ENCODE peak calls at places on chromosomes 4 and X, in ten cellular contexts. One of them, this sample, is unnamed.

GRCh38 chrX:13285693-13286092 is 34.2 kb downstream of the ATXN3L start:
- DNase-seq in dorsolateral prefrontal cortex: no peak
- DNase-seq in pancreas: no peak
- DNase-seq in HCT116: no peak
- DNase-seq in endodermal cell: peak; percentile 57
- DNase-seq in GM20000: no peak
- DNase-seq in sigmoid colon: no peak
- DNase-seq in progenitor cell of endocrine pancreas: no peak
- DNase-seq in left ventricle myocardium inferior: no peak
- DNase-seq in Calu3: no peak
- DNase-seq in this sample: no peak

GRCh38 chrX:20527458-20528099 is 260.9 kb upstream of the RPS6KA3 start:
- DNase-seq in HCT116: no peak
- DNase-seq in left ventricle myocardium inferior: peak; percentile 24
- DNase-seq in dorsolateral prefrontal cortex: no peak
- DNase-seq in GM20000: peak; percentile 11
- DNase-seq in pancreas: no peak
- DNase-seq in endodermal cell: no peak
- DNase-seq in Calu3: no peak
- DNase-seq in sigmoid colon: no peak
- DNase-seq in progenitor cell of endocrine pancreas: no peak
- DNase-seq in this sample: no peak

GRCh38 chrX:110448459-110448858 is 89.8 kb downstream of the RTL9 start:
- DNase-seq in endodermal cell: peak; percentile 55
- DNase-seq in sigmoid colon: no peak
- DNase-seq in GM20000: no peak
- DNase-seq in progenitor cell of endocrine pancreas: no peak
- DNase-seq in left ventricle myocardium inferior: no peak
- DNase-seq in HCT116: no peak
- DNase-seq in dorsolateral prefrontal cortex: no peak
- DNase-seq in Calu3: no peak
- DNase-seq in pancreas: no peak
- DNase-seq in this sample: no peak

GRCh38 chrX:39809326-39809725 is 288.4 kb downstream of the BCOR start:
- DNase-seq in progenitor cell of endocrine pancreas: no peak
- DNase-seq in endodermal cell: peak; percentile 34
- DNase-seq in sigmoid colon: no peak
- DNase-seq in Calu3: no peak
- DNase-seq in pancreas: no peak
- DNase-seq in GM20000: no peak
- DNase-seq in dorsolateral prefrontal cortex: no peak
- DNase-seq in HCT116: no peak
- DNase-seq in left ventricle myocardium inferior: no peak
- DNase-seq in this sample: peak; percentile 18

GRCh38 chr4:139768913-139769312 is 103.3 kb downstream of the MGST2 start:
- DNase-seq in dorsolateral prefrontal cortex: no peak
- DNase-seq in left ventricle myocardium inferior: no peak
- DNase-seq in GM20000: no peak
- DNase-seq in progenitor cell of endocrine pancreas: no peak
- DNase-seq in pancreas: no peak
- DNase-seq in HCT116: no peak
- DNase-seq in Calu3: no peak
- DNase-seq in endodermal cell: peak; percentile 72
- DNase-seq in sigmoid colon: no peak
- DNase-seq in this sample: no peak

GRCh38 chr4:166902941-166903340 is 331.4 kb downstream of the SPOCK3 start:
- DNase-seq in sigmoid colon: no peak
- DNase-seq in progenitor cell of endocrine pancreas: no peak
- DNase-seq in GM20000: no peak
- DNase-seq in pancreas: no peak
- DNase-seq in Calu3: no peak
- DNase-seq in HCT116: no peak
- DNase-seq in left ventricle myocardium inferior: no peak
- DNase-seq in endodermal cell: no peak
- DNase-seq in dorsolateral prefrontal cortex: no peak
- DNase-seq in this sample: no peak

GRCh38 chrX:27796640-27797257 is 11.0 kb upstream of the MAGEB10 start:
- DNase-seq in dorsolateral prefrontal cortex: no peak
- DNase-seq in HCT116: no peak
- DNase-seq in Calu3: no peak
- DNase-seq in pancreas: no peak
- DNase-seq in GM20000: no peak
- DNase-seq in left ventricle myocardium inferior: no peak
- DNase-seq in endodermal cell: no peak
- DNase-seq in progenitor cell of endocrine pancreas: no peak
- DNase-seq in sigmoid colon: no peak
- DNase-seq in this sample: no peak

GRCh38 chr4:98480535-98480934 is 177.9 kb downstream of the TSPAN5 start:
- DNase-seq in sigmoid colon: no peak
- DNase-seq in pancreas: no peak
- DNase-seq in dorsolateral prefrontal cortex: no peak
- DNase-seq in left ventricle myocardium inferior: no peak
- DNase-seq in Calu3: no peak
- DNase-seq in endodermal cell: no peak
- DNase-seq in GM20000: no peak
- DNase-seq in HCT116: no peak
- DNase-seq in progenitor cell of endocrine pancreas: no peak
- DNase-seq in this sample: no peak

GRCh38 chrX:32126997-32127396 is 1055.2 kb upstream of the FTHL17 start:
- DNase-seq in HCT116: no peak
- DNase-seq in dorsolateral prefrontal cortex: no peak
- DNase-seq in pancreas: no peak
- DNase-seq in sigmoid colon: no peak
- DNase-seq in endodermal cell: no peak
- DNase-seq in left ventricle myocardium inferior: no peak
- DNase-seq in Calu3: no peak
- DNase-seq in progenitor cell of endocrine pancreas: no peak
- DNase-seq in GM20000: no peak
- DNase-seq in this sample: no peak

GRCh38 chrX:110491846-110492620 is 133.4 kb downstream of the RTL9 start:
- DNase-seq in pancreas: no peak
- DNase-seq in endodermal cell: peak; percentile 45
- DNase-seq in HCT116: no peak
- DNase-seq in dorsolateral prefrontal cortex: no peak
- DNase-seq in progenitor cell of endocrine pancreas: no peak
- DNase-seq in GM20000: no peak
- DNase-seq in sigmoid colon: no peak
- DNase-seq in Calu3: no peak
- DNase-seq in left ventricle myocardium inferior: no peak
- DNase-seq in this sample: no peak

GRCh38 chrX:71378752-71379151 is 12.6 kb downstream of the TAF1 start:
- DNase-seq in left ventricle myocardium inferior: no peak
- DNase-seq in sigmoid colon: no peak
- DNase-seq in endodermal cell: no peak
- DNase-seq in progenitor cell of endocrine pancreas: no peak
- DNase-seq in pancreas: no peak
- DNase-seq in dorsolateral prefrontal cortex: no peak
- DNase-seq in HCT116: no peak
- DNase-seq in Calu3: no peak
- DNase-seq in GM20000: no peak
- DNase-seq in this sample: no peak

GRCh38 chr4:2339458-2340271 is 77.8 kb upstream of the MXD4 start:
- DNase-seq in Calu3: no peak
- DNase-seq in GM20000: peak; percentile 5
- DNase-seq in progenitor cell of endocrine pancreas: peak; percentile 8
- DNase-seq in left ventricle myocardium inferior: no peak
- DNase-seq in sigmoid colon: peak; percentile 51
- DNase-seq in HCT116: no peak
- DNase-seq in dorsolateral prefrontal cortex: peak; percentile 37
- DNase-seq in endodermal cell: peak; percentile 44
- DNase-seq in pancreas: no peak
- DNase-seq in this sample: peak; percentile 83

GRCh38 chrX:130094712-130095111 is 15.6 kb downstream of the ELF4 start:
- DNase-seq in HCT116: no peak
- DNase-seq in progenitor cell of endocrine pancreas: no peak
- DNase-seq in pancreas: no peak
- DNase-seq in dorsolateral prefrontal cortex: no peak
- DNase-seq in GM20000: no peak
- DNase-seq in left ventricle myocardium inferior: no peak
- DNase-seq in endodermal cell: no peak
- DNase-seq in Calu3: no peak
- DNase-seq in sigmoid colon: no peak
- DNase-seq in this sample: no peak

GRCh38 chr4:8912506-8912905 is 40.9 kb upstream of the HMX1 start:
- DNase-seq in dorsolateral prefrontal cortex: peak; percentile 11
- DNase-seq in progenitor cell of endocrine pancreas: peak; percentile 4
- DNase-seq in endodermal cell: no peak
- DNase-seq in pancreas: peak; percentile 1
- DNase-seq in sigmoid colon: no peak
- DNase-seq in GM20000: peak; percentile 15
- DNase-seq in HCT116: no peak
- DNase-seq in Calu3: no peak
- DNase-seq in left ventricle myocardium inferior: no peak
- DNase-seq in this sample: peak; percentile 47

GRCh38 chr4:53653484-53654053 is 62.3 kb upstream of the LNX1 start:
- DNase-seq in sigmoid colon: no peak
- DNase-seq in left ventricle myocardium inferior: no peak
- DNase-seq in pancreas: peak; percentile 69
- DNase-seq in Calu3: peak; percentile 10
- DNase-seq in dorsolateral prefrontal cortex: no peak
- DNase-seq in progenitor cell of endocrine pancreas: peak; percentile 18
- DNase-seq in endodermal cell: no peak
- DNase-seq in GM20000: no peak
- DNase-seq in HCT116: no peak
- DNase-seq in this sample: no peak

GRCh38 chr4:40434126-40434692 is 99.1 kb downstream of the CHRNA9 start:
- DNase-seq in dorsolateral prefrontal cortex: no peak
- DNase-seq in sigmoid colon: no peak
- DNase-seq in pancreas: no peak
- DNase-seq in progenitor cell of endocrine pancreas: no peak
- DNase-seq in GM20000: peak; percentile 35
- DNase-seq in endodermal cell: no peak
- DNase-seq in HCT116: no peak
- DNase-seq in Calu3: no peak
- DNase-seq in left ventricle myocardium inferior: no peak
- DNase-seq in this sample: no peak

GRCh38 chrX:13764765-13765164 is 30.2 kb downstream of the OFD1 start:
- DNase-seq in pancreas: peak; percentile 22
- DNase-seq in endodermal cell: peak; percentile 82
- DNase-seq in GM20000: no peak
- DNase-seq in dorsolateral prefrontal cortex: peak; percentile 53
- DNase-seq in sigmoid colon: no peak
- DNase-seq in left ventricle myocardium inferior: no peak
- DNase-seq in Calu3: no peak
- DNase-seq in progenitor cell of endocrine pancreas: no peak
- DNase-seq in HCT116: no peak
- DNase-seq in this sample: no peak

GRCh38 chr4:42656986-42657792 is at the start of gene ATP8A1:
- DNase-seq in endodermal cell: peak; percentile 97
- DNase-seq in Calu3: peak; percentile 83
- DNase-seq in GM20000: peak; percentile 97
- DNase-seq in sigmoid colon: peak; percentile 94
- DNase-seq in dorsolateral prefrontal cortex: peak; percentile 95
- DNase-seq in HCT116: peak; percentile 51
- DNase-seq in progenitor cell of endocrine pancreas: peak; percentile 88
- DNase-seq in pancreas: peak; percentile 88
- DNase-seq in left ventricle myocardium inferior: peak; percentile 96
- DNase-seq in this sample: peak; percentile 96
- TF ChIP-seq CTCF in endodermal cell: no peak
- TF ChIP-seq CTCF in Calu3: no peak
- TF ChIP-seq CTCF in GM20000: no peak
- TF ChIP-seq CTCF in sigmoid colon: no peak
- TF ChIP-seq CTCF in dorsolateral prefrontal cortex: peak; percentile 13
- TF ChIP-seq CTCF in HCT116: no peak
- TF ChIP-seq CTCF in progenitor cell of endocrine pancreas: no peak
- TF ChIP-seq CTCF in pancreas: no peak
- TF ChIP-seq CTCF in left ventricle myocardium inferior: no peak
- TF ChIP-seq CTCF in this sample: peak; percentile 41

DNA sequence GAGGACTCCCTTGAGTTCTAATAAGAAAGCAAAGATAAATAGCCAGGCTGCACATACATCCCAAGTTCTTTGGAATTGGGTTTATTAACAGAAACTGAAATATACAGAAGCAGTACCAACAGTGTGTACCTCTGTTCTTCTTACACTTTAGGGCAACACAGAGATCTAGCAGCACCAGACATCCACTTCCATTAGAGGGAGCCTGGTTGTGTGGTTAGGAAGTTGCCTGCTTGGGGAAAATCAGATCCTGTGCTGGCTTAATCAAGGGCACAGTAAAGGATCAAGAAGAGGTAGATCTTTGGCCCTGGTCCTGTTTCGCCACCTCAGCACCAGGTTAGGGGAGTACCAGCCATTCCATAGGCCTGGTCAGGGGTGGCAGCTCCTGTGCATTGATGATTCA is 231.1 kb upstream of the ARHGAP24 start:
- DNase-seq in pancreas: no peak
- DNase-seq in dorsolateral prefrontal cortex: no peak
- DNase-seq in HCT116: no peak
- DNase-seq in sigmoid colon: no peak
- DNase-seq in progenitor cell of endocrine pancreas: no peak
- DNase-seq in left ventricle myocardium inferior: no peak
- DNase-seq in endodermal cell: no peak
- DNase-seq in GM20000: no peak
- DNase-seq in Calu3: no peak
- DNase-seq in this sample: no peak
- TF ChIP-seq CTCF in pancreas: no peak
- TF ChIP-seq CTCF in dorsolateral prefrontal cortex: no peak
- TF ChIP-seq CTCF in HCT116: peak; percentile 28
- TF ChIP-seq CTCF in sigmoid colon: no peak
- TF ChIP-seq CTCF in progenitor cell of endocrine pancreas: peak; percentile 29
- TF ChIP-seq CTCF in left ventricle myocardium inferior: peak; percentile 20
- TF ChIP-seq CTCF in endodermal cell: peak; percentile 73
- TF ChIP-seq CTCF in GM20000: no peak
- TF ChIP-seq CTCF in Calu3: no peak
- TF ChIP-seq CTCF in this sample: no peak

GRCh38 chr4:184143770-184144564 is 73.7 kb downstream of the ENPP6 start:
- DNase-seq in pancreas: no peak
- DNase-seq in progenitor cell of endocrine pancreas: no peak
- DNase-seq in Calu3: no peak
- DNase-seq in GM20000: no peak
- DNase-seq in left ventricle myocardium inferior: peak; percentile 20
- DNase-seq in HCT116: no peak
- DNase-seq in dorsolateral prefrontal cortex: no peak
- DNase-seq in sigmoid colon: no peak
- DNase-seq in endodermal cell: peak; percentile 89
- DNase-seq in this sample: no peak
- TF ChIP-seq CTCF in pancreas: no peak
- TF ChIP-seq CTCF in progenitor cell of endocrine pancreas: peak; percentile 45
- TF ChIP-seq CTCF in Calu3: no peak
- TF ChIP-seq CTCF in GM20000: peak; percentile 21
- TF ChIP-seq CTCF in left ventricle myocardium inferior: no peak
- TF ChIP-seq CTCF in HCT116: peak; percentile 24
- TF ChIP-seq CTCF in dorsolateral prefrontal cortex: no peak
- TF ChIP-seq CTCF in sigmoid colon: no peak
- TF ChIP-seq CTCF in endodermal cell: peak; percentile 80
- TF ChIP-seq CTCF in this sample: no peak

DNA sequence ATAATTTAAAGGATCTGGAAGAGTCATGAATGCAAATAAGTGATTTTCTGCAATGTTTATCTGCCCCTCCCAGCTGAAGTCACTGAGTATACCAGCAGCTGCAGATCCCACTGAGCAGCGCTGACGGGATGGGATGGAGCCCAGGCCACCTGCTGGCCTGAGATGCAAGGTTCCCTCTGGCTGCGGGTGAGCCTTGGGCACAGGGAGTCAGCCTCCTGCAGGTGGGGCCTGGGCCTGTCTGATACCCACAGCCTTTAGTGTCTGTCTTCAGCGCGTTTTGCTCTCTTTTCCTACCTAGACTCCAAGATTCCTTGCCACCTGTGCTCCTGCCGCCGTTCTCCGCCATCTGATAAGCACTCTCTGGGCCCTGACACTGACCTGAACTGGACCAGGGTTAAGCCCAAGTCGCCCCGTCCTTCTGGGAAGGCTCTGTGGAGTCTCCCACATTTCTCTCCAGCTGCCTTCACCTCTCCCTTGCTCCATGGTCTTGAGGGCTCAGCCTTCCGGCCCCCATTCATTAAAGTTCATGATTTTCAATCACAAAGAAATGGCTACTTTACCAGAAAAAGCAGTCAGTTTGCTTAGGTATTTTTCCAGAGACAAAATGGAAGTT is 223.1 kb upstream of the FAT1 start:
- DNase-seq in GM20000: no peak
- DNase-seq in dorsolateral prefrontal cortex: no peak
- DNase-seq in progenitor cell of endocrine pancreas: peak; percentile 21
- DNase-seq in left ventricle myocardium inferior: no peak
- DNase-seq in sigmoid colon: no peak
- DNase-seq in HCT116: peak; percentile 79
- DNase-seq in endodermal cell: peak; percentile 86
- DNase-seq in Calu3: peak; percentile 77
- DNase-seq in pancreas: peak; percentile 79
- DNase-seq in this sample: no peak
- TF ChIP-seq CTCF in GM20000: no peak
- TF ChIP-seq CTCF in dorsolateral prefrontal cortex: no peak
- TF ChIP-seq CTCF in progenitor cell of endocrine pancreas: peak; percentile 60
- TF ChIP-seq CTCF in left ventricle myocardium inferior: no peak
- TF ChIP-seq CTCF in sigmoid colon: no peak
- TF ChIP-seq CTCF in HCT116: peak; percentile 82
- TF ChIP-seq CTCF in endodermal cell: peak; percentile 83
- TF ChIP-seq CTCF in Calu3: peak; percentile 42
- TF ChIP-seq CTCF in pancreas: peak; percentile 11
- TF ChIP-seq CTCF in this sample: peak; percentile 64